ENCODE peak calls at places on chromosomes 7 and 10, in seven cellular contexts. R is GM12865; P is KG1; M is activated CD8-positive, alpha-beta memory T cell treated with anti-CD3 and anti-CD28 coated beads for 24 hours; S is NCI-H2029; E is left ventricle myocardium inferior; O is heart left ventricle. I is an unnamed sample.

GRCh38 chr7:30800785-30801252 is 29.6 kb downstream of the MINDY4 start:
- DNase-seq in R (peak; percentile 81), P (no peak), M (no peak), S (peak; percentile 12), E (no peak), O (peak; percentile 63), I (peak; percentile 19)

GRCh38 chr10:60578217-60578616 is 188.5 kb upstream of the ANK3 start:
- DNase-seq in R (no peak), P (no peak), M (no peak), S (no peak), E (no peak), O (no peak), I (no peak)

GRCh38 chr7:134565643-134566136 is 16.8 kb downstream of the AKR1B15 start:
- DNase-seq in R (no peak), P (no peak), M (no peak), S (no peak), E (no peak), O (no peak), I (no peak)

GRCh38 chr10:62613429-62613828 is 191.1 kb upstream of the ADO start:
- DNase-seq in R (peak; percentile 23), P (no peak), M (no peak), S (no peak), E (no peak), O (no peak), I (no peak)

GRCh38 chr10:121949052-121949451 is 21.2 kb upstream of the ATE1 start:
- DNase-seq in R (no peak), P (no peak), M (no peak), S (no peak), E (no peak), O (no peak), I (no peak)

GRCh38 chr10:127216284-127216683 is 19.9 kb upstream of the INSYN2A start:
- DNase-seq in R (no peak), P (no peak), M (no peak), S (no peak), E (no peak), O (no peak), I (no peak)

GRCh38 chr10:95445837-95446347 is 115.3 kb downstream of the SORBS1 start:
- DNase-seq in R (peak; percentile 81), P (no peak), M (peak; percentile 59), S (no peak), E (peak; percentile 24), O (peak; percentile 59), I (peak; percentile 31)

GRCh38 chr7:4119848-4120247 is 562.2 kb upstream of the FOXK1 start:
- DNase-seq in R (no peak), P (no peak), M (no peak), S (no peak), E (no peak), O (no peak), I (no peak)

GRCh38 chr10:88211230-88211629 is 347.8 kb downstream of the PTEN start:
- DNase-seq in R (no peak), P (no peak), M (no peak), S (no peak), E (no peak), O (no peak), I (no peak)

GRCh38 chr7:138891446-138891810 is 89.8 kb downstream of the KIAA1549 start:
- DNase-seq in R (no peak), P (no peak), M (no peak), S (no peak), E (no peak), O (no peak), I (no peak)

GRCh38 chr10:97291357-97292096 is 910 bp downstream of the ARHGAP19 start:
- DNase-seq in R (no peak), P (peak; percentile 54), M (peak; percentile 44), S (no peak), E (no peak), O (no peak), I (no peak)

GRCh38 chr7:146176790-146177189 is 60.2 kb downstream of the CNTNAP2 start:
- DNase-seq in R (no peak), P (no peak), M (no peak), S (peak; percentile 33), E (no peak), O (no peak), I (no peak)

GRCh38 chr10:72753760-72754231 is 61.9 kb downstream of the MCU start:
- DNase-seq in R (no peak), P (peak; percentile 69), M (no peak), S (no peak), E (no peak), O (no peak), I (no peak)

GRCh38 chr10:3635248-3635647 is 149.8 kb downstream of the KLF6 start:
- DNase-seq in R (no peak), P (no peak), M (no peak), S (no peak), E (no peak), O (no peak), I (no peak)

GRCh38 chr10:53387546-53387945 is 615.0 kb upstream of the MBL2 start:
- DNase-seq in R (no peak), P (no peak), M (no peak), S (no peak), E (no peak), O (no peak), I (no peak)

GRCh38 chr7:138006106-138006505 is 4.2 kb upstream of the CREB3L2 start:
- DNase-seq in R (no peak), P (no peak), M (no peak), S (no peak), E (no peak), O (no peak), I (no peak)

GRCh38 chr7:121591916-121592315 is 195.8 kb upstream of the FAM3C start:
- DNase-seq in R (no peak), P (no peak), M (no peak), S (peak; percentile 6), E (no peak), O (no peak), I (no peak)

GRCh38 chr10:61949687-61950086 is 48.2 kb downstream of the ARID5B start:
- DNase-seq in R (no peak), P (no peak), M (no peak), S (no peak), E (no peak), O (no peak), I (no peak)

GRCh38 chr7:80760292-80760691 is 121.8 kb downstream of the CD36 start:
- DNase-seq in R (no peak), P (no peak), M (no peak), S (no peak), E (no peak), O (no peak), I (no peak)

GRCh38 chr10:71270301-71270777 is 48.7 kb upstream of the SLC29A3 start:
- DNase-seq in R (peak; percentile 64), P (peak; percentile 19), M (no peak), S (no peak), E (no peak), O (no peak), I (peak; percentile 39)

GRCh38 chr10:43040482-43041256 is 36.2 kb upstream of the RET start:
- DNase-seq in R (no peak), P (no peak), M (peak; percentile 47), S (no peak), E (no peak), O (no peak), I (no peak)

GRCh38 chr7:82559203-82559805 is 115.7 kb upstream of the CACNA2D1 start:
- DNase-seq in R (peak; percentile 12), P (no peak), M (no peak), S (peak; percentile 91), E (no peak), O (no peak), I (peak; percentile 65)

I was measured in NCI-H510A.